ENCODE peak calls at places on chromosomes 4 and X, in nine cellular contexts. Q is breast epithelium, E is B cell, O is fibroblast of pulmonary artery, Z is kidney epithelial cell, V is A549, C is type B pancreatic cell, N is osteoblast, F is astrocyte. I is an unnamed sample.

GRCh38 chr4:185358514-185359433 is 37.0 kb downstream of the LRP2BP start:
- DNase-seq in Q (no peak), V (peak), E (no peak), C (no peak), N (peak), F (peak), Z (no peak), O (peak), I (peak)

GRCh38 chr4:83386931-83387897 is 52.6 kb upstream of the HPSE start:
- DNase-seq in Q (no peak), E (no peak), N (no peak), F (no peak), V (no peak), O (no peak), Z (no peak), C (no peak), I (no peak)

GRCh38 chr4:184099033-184099432 is 118.6 kb downstream of the ENPP6 start:
- DNase-seq in N (no peak), V (no peak), C (no peak), E (no peak), F (no peak), Q (no peak), Z (no peak), O (no peak), I (no peak)

GRCh38 chr4:86895692-86896488 is 3.7 kb upstream of the C4orf36 start:
- DNase-seq in E (no peak), V (peak), O (peak), F (peak), Q (no peak), Z (peak), N (peak), C (no peak), I (peak)

GRCh38 chr4:87657525-87657924 is 7.4 kb downstream of the DMP1 start:
- DNase-seq in Z (peak), Q (no peak), E (no peak), O (peak), C (no peak), N (no peak), F (peak), V (peak), I (no peak)

GRCh38 chr4:37985730-37986275 is 25.6 kb downstream of the PTTG2 start:
- DNase-seq in N (no peak), C (no peak), O (no peak), F (no peak), Z (no peak), E (no peak), Q (no peak), V (no peak), I (no peak)

GRCh38 chr4:159077702-159078495 is 25.0 kb upstream of the RAPGEF2 start:
- DNase-seq in Z (no peak), N (no peak), V (no peak), O (no peak), F (no peak), E (no peak), Q (no peak), C (no peak), I (no peak)

GRCh38 chrX:65671966-65672365 is 4.5 kb downstream of the MSN start:
- DNase-seq in C (no peak), V (no peak), Z (no peak), O (peak), Q (no peak), F (no peak), E (no peak), N (no peak), I (no peak)

GRCh38 chr4:61638600-61638999 is 438.5 kb downstream of the ADGRL3 start:
- DNase-seq in E (no peak), Q (no peak), V (no peak), O (peak), C (no peak), Z (no peak), F (peak), N (no peak), I (no peak)

GRCh38 chr4:107689912-107690587 is 30.0 kb downstream of the PAPSS1 start:
- DNase-seq in V (peak), E (no peak), F (peak), C (no peak), Q (no peak), Z (peak), N (peak), O (peak), I (no peak)

GRCh38 chr4:577499-578450 is 1.7 kb upstream of the TMEM271 start:
- DNase-seq in F (peak), C (no peak), Q (no peak), Z (peak), N (peak), O (no peak), V (no peak), E (no peak), I (peak)

GRCh38 chr4:149961876-149962597 is 116.2 kb upstream of the DCLK2 start:
- DNase-seq in C (no peak), Q (no peak), Z (peak), V (no peak), E (no peak), N (no peak), F (peak), O (peak), I (peak)

GRCh38 chr4:83217721-83218522 is 66.7 kb downstream of the COQ2 start:
- DNase-seq in C (no peak), F (no peak), Z (no peak), V (no peak), Q (no peak), O (no peak), E (peak), N (no peak), I (peak)

GRCh38 chr4:110516106-110516922 is 40.4 kb downstream of the ENPEP start:
- DNase-seq in O (peak), F (peak), Z (no peak), E (peak), N (peak), C (no peak), V (peak), Q (peak), I (peak)

GRCh38 chr4:57492479-57492878 is 382.3 kb upstream of the IGFBP7 start:
- DNase-seq in V (no peak), Q (no peak), O (no peak), N (no peak), E (no peak), C (no peak), F (no peak), Z (no peak), I (no peak)

GRCh38 chr4:189912170-189912569 is 28.5 kb upstream of the FRG1 start:
- DNase-seq in F (no peak), C (no peak), Q (no peak), O (peak), Z (no peak), E (no peak), N (no peak), V (no peak), I (no peak)
- TF ChIP-seq CTCF in F (peak), C (peak), Q (no peak), O (peak), Z (peak), E (peak), N (peak), V (no peak), I (no peak)

DNA sequence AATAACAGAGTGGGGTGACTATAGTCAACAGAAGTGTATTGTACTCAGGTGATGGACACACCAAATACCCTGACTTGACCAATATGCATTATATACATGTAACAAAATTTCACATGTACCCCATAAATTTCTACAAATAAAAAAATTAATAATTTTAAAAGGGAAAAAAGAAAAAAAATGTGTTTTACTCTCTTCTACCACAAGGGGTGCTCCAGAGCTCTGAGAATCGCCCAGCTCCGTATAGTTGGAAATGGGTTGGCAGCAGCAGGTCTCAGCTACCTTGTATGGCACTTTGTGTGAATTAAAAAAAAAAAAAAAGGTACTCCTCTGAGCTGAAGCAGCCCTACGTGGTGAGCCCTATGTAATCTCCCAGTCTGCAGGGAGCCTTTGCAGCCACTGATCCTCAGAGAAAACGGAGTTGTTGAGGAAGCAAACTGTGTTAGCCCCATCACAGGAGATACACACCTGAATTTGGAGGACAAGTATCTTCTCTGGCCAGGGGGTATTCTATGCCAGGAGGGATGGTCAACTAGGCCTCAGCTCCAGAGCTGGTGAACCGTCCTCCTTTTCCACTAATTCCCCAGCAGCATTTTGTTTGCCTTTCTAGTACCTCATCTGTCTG is 17.2 kb upstream of the POLA1 start:
- DNase-seq in N (no peak), V (peak), Q (no peak), Z (no peak), E (no peak), C (no peak), F (no peak), O (peak), I (no peak)
- TF ChIP-seq CTCF in N (peak), V (peak), Q (no peak), Z (peak), E (peak), C (peak), F (peak), O (peak), I (peak)

DNA sequence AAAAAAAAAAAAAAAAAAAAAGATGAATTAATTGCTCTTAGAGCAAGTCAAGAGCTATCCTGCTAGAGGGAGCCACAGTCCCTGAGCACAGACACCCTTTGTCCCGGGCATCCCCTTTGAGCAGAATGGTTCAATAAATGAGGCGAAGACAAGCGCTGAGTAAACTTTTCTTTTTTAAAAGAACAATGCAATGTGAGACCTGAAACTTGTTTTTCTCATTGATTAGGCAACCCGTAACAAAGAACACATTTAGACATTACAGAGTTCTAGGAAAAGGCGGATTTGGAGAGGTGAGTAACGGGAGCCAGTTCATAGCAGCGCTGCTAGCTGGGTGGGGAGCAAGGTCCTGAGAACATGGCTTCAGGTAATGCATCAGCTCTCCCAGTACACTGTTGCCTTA is 46.1 kb downstream of the GRK4 start:
- DNase-seq in Q (no peak), V (peak), N (no peak), F (peak), C (no peak), Z (no peak), O (peak), E (no peak), I (peak)
- TF ChIP-seq CTCF in Q (no peak), V (no peak), N (peak), F (peak), C (peak), Z (peak), O (peak), E (peak), I (no peak)

GRCh38 chr4:13133700-13134099 is 350.4 kb downstream of the RAB28 start:
- DNase-seq in N (no peak), Q (no peak), C (no peak), E (no peak), V (no peak), Z (no peak), F (no peak), O (no peak), I (no peak)

GRCh38 chr4:13143234-13143633 is 340.9 kb downstream of the RAB28 start:
- DNase-seq in V (no peak), Z (no peak), F (no peak), Q (no peak), N (no peak), E (no peak), C (no peak), O (no peak), I (no peak)

GRCh38 chr4:13142191-13142590 is 341.9 kb downstream of the RAB28 start:
- DNase-seq in O (no peak), Z (no peak), V (no peak), N (no peak), Q (no peak), F (no peak), E (no peak), C (no peak), I (no peak)

GRCh38 chr4:13137400-13137799 is 346.7 kb downstream of the RAB28 start:
- DNase-seq in E (no peak), N (peak), O (no peak), Q (no peak), Z (no peak), V (no peak), F (no peak), C (no peak), I (no peak)
- TF ChIP-seq CTCF in E (no peak), N (no peak), O (no peak), Q (no peak), Z (no peak), V (no peak), F (no peak), C (no peak), I (no peak)

DNA sequence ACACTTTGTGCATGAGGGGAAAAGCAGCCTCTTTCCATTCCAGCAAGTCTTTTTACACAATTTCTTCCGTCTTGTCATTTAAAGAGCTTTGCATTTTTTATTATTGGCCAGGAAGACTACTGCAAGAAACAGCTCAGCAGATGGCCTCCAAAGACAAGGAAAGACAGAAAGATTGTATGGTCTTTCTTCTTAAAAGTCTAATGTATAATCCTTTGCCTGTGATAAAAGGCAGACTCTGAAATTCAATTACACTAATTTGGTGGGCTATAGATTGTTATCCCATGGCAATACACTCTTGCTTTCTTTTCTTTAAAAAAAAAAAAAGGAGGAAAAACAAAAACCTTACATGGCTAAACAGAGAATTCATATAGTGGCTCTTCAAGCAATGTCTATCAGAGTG is 5.9 kb downstream of the CAPN6 start:
- DNase-seq in E (no peak), Q (no peak), V (no peak), Z (no peak), N (no peak), F (no peak), C (no peak), O (no peak), I (no peak)
- TF ChIP-seq CTCF in E (no peak), Q (no peak), V (no peak), Z (no peak), N (no peak), F (no peak), C (no peak), O (no peak), I (no peak)

DNA sequence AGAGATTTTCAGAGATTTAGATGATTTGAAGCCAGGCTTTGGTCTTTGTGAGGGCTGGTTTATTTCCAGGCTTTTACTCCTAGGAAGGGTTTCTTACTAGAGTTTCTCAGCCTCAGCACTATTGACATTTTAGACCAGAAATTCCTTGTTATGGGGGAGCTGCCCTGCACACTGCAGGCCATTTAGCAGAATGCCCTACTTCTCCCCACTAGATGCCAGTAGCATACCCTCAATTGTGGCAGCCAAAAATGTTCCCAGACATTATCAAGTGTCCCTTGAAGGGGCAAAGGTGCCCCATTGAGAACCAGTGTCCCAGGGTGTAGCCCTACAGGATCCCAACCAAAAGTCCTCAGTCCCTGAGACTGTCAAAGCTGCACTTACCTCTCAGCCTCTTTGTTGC is 231.6 kb downstream of the QDPR start:
- DNase-seq in C (no peak), N (no peak), V (no peak), Z (no peak), O (no peak), Q (no peak), E (no peak), F (no peak), I (no peak)
- TF ChIP-seq CTCF in C (no peak), N (no peak), V (no peak), Z (peak), O (no peak), Q (no peak), E (no peak), F (no peak), I (no peak)

DNA sequence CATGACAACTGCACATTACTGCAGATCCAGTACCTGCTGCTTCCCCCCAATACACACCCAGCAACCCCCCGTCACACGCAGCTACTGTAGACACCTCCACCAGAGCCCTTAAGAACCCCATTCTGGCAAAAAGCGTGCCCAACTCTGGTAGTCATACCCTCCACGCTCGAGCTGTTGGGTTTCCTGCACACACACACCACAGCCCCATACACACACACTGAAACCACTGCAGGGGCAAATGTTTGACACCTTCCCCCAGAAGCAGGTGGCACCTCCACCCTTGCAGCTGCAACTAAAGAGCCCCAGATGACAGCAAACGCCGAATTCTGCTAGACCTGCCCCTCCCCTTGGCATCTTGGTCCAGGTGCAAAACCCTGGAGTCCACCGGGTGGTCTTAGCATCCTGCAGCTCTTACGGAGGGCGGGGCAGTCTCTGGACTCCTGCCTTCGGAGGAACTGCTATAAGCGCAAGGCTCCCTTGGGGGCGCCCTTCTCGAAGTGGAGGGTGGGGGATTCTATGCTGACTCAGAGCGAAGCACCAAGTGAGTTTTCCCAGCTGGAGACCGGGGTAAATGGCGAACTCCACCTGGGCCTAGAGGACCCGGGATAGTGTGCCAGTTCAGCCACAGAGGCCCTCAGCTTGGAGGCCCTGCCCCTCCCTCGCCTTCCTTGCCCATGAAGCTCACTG is 1.5 kb downstream of the FRMPD3 start:
- DNase-seq in C (no peak), V (peak), Z (no peak), E (no peak), N (peak), Q (no peak), O (no peak), F (no peak), I (no peak)
- TF ChIP-seq CTCF in C (peak), V (no peak), Z (peak), E (peak), N (no peak), Q (no peak), O (no peak), F (no peak), I (no peak)

DNA sequence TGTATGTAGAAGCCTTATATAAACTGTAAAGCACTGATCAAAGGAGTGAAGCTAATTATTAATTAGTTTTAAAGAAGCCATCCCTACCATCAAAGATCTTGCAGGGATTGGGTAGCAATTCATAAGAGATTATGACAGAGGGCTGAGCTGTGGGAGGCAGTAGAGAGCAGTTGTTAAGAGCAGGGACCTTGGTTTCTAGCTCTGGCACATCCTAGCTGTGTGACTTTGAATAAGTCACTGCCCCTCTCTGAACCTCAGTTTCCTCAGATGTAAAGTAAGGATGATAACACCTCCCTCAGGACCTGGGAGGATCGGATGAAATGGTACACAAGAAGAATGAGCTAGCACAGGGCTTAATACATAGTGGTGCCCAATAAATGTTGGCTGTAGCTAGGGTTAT is 45.4 kb downstream of the APLN start:
- DNase-seq in V (no peak), Q (no peak), O (no peak), F (no peak), Z (no peak), N (no peak), C (no peak), E (no peak), I (no peak)
- TF ChIP-seq CTCF in V (no peak), Q (no peak), O (peak), F (peak), Z (no peak), N (peak), C (no peak), E (no peak), I (no peak)